ENCODE peak calls at places on chromosomes 13 and 19, in six cellular contexts. E is PC-3, P is choroid plexus epithelial cell, V is lower leg skin, Z is heart left ventricle, M is AG09309. H is an unnamed sample.

GRCh38 chr13:25253702-25254101 is 33.6 kb downstream of the MTMR6 start:
- DNase-seq in Z (no peak), P (peak), V (no peak), M (no peak), E (peak), H (no peak)

GRCh38 chr13:40963927-40964326 is 55.2 kb downstream of the ELF1 start:
- DNase-seq in Z (no peak), V (no peak), E (peak), M (no peak), P (peak), H (no peak)

GRCh38 chr13:69737129-69737935 is 370.3 kb upstream of the ATXN8OS start:
- DNase-seq in Z (no peak), V (no peak), P (no peak), M (no peak), E (no peak), H (no peak)

GRCh38 chr19:366951-367350 is 22.4 kb upstream of the MIER2 start:
- DNase-seq in M (no peak), V (no peak), E (no peak), Z (no peak), P (no peak), H (no peak)

GRCh38 chr13:28792992-28793391 is 27.1 kb upstream of the MTUS2 start:
- DNase-seq in P (peak), V (no peak), Z (no peak), E (no peak), M (peak), H (no peak)

GRCh38 chr19:48717059-48717395 is 2.5 kb downstream of the MAMSTR start:
- DNase-seq in Z (no peak), V (no peak), M (no peak), E (no peak), P (no peak), H (no peak)

GRCh38 chr19:35644987-35645679 is 3.0 kb upstream of the COX6B1 start:
- DNase-seq in V (peak), Z (peak), P (peak), M (no peak), E (peak), H (peak)

GRCh38 chr13:93996471-93996870 is 483.0 kb downstream of the DCT start:
- DNase-seq in V (no peak), P (peak), M (no peak), Z (no peak), E (no peak), H (no peak)

GRCh38 chr13:32246468-32246867 is 68.7 kb downstream of the ZAR1L start:
- DNase-seq in Z (peak), P (peak), E (peak), M (no peak), V (peak), H (no peak)

GRCh38 chr13:105278797-105279425 is 1256.6 kb downstream of the EFNB2 start:
- DNase-seq in E (peak), M (no peak), V (no peak), P (peak), Z (no peak), H (no peak)

GRCh38 chr19:39325778-39326680 is 5.4 kb upstream of the LRFN1 start:
- DNase-seq in Z (no peak), E (peak), M (no peak), V (no peak), P (no peak), H (no peak)

GRCh38 chr13:94967183-94968039 is 255.1 kb upstream of the SOX21 start:
- DNase-seq in P (peak), V (no peak), Z (no peak), M (no peak), E (peak), H (no peak)

GRCh38 chr13:58472483-58472882 is 840.9 kb downstream of the PCDH17 start:
- DNase-seq in P (no peak), E (no peak), V (no peak), Z (no peak), M (no peak), H (no peak)

GRCh38 chr19:34471906-34472305 is 9.7 kb upstream of the WTIP start:
- DNase-seq in E (no peak), M (no peak), Z (no peak), V (no peak), P (no peak), H (no peak)

GRCh38 chr13:47680752-47681151 is 320.3 kb downstream of the SUCLA2 start:
- DNase-seq in P (peak), E (peak), M (no peak), Z (no peak), V (no peak), H (no peak)

GRCh38 chr13:76993473-76993872 is 1.6 kb downstream of the CLN5 start:
- DNase-seq in P (no peak), Z (no peak), E (no peak), V (no peak), M (no peak), H (no peak)

GRCh38 chr13:23760000-23760399 is 129.2 kb downstream of the MIPEP start:
- DNase-seq in Z (no peak), E (no peak), M (no peak), V (no peak), P (no peak), H (no peak)

GRCh38 chr19:13935765-13936486 is 2.3 kb downstream of the PODNL1 start:
- DNase-seq in V (no peak), M (no peak), P (no peak), Z (no peak), E (no peak), H (no peak)

GRCh38 chr13:20924758-20925394 is 22.3 kb upstream of the XPO4 start:
- DNase-seq in E (peak), Z (peak), V (peak), M (peak), P (peak), H (no peak)

GRCh38 chr19:12772323-12772722 is 3.0 kb downstream of the HOOK2 start:
- DNase-seq in V (no peak), Z (peak), E (no peak), P (no peak), M (no peak), H (no peak)

GRCh38 chr13:26679945-26680516 is 80.6 kb downstream of the GPR12 start:
- DNase-seq in Z (no peak), E (no peak), M (no peak), V (no peak), P (peak), H (no peak)

GRCh38 chr19:16589917-16590316 is 17.7 kb upstream of the SLC35E1 start:
- DNase-seq in M (no peak), P (no peak), E (no peak), V (no peak), Z (no peak), H (no peak)

GRCh38 chr19:799076-799881 is 2.0 kb downstream of the PTBP1 start:
- DNase-seq in P (peak), V (no peak), M (no peak), Z (peak), E (peak), H (no peak)

GRCh38 chr13:101785858-101786257 is 333.4 kb downstream of the ITGBL1 start:
- DNase-seq in V (no peak), P (peak), M (no peak), E (peak), Z (peak), H (no peak)

GRCh38 chr19:15536350-15536749 is 28.0 kb downstream of the CYP4F22 start:
- DNase-seq in E (no peak), Z (no peak), V (no peak), M (no peak), P (no peak), H (no peak)

DNA sequence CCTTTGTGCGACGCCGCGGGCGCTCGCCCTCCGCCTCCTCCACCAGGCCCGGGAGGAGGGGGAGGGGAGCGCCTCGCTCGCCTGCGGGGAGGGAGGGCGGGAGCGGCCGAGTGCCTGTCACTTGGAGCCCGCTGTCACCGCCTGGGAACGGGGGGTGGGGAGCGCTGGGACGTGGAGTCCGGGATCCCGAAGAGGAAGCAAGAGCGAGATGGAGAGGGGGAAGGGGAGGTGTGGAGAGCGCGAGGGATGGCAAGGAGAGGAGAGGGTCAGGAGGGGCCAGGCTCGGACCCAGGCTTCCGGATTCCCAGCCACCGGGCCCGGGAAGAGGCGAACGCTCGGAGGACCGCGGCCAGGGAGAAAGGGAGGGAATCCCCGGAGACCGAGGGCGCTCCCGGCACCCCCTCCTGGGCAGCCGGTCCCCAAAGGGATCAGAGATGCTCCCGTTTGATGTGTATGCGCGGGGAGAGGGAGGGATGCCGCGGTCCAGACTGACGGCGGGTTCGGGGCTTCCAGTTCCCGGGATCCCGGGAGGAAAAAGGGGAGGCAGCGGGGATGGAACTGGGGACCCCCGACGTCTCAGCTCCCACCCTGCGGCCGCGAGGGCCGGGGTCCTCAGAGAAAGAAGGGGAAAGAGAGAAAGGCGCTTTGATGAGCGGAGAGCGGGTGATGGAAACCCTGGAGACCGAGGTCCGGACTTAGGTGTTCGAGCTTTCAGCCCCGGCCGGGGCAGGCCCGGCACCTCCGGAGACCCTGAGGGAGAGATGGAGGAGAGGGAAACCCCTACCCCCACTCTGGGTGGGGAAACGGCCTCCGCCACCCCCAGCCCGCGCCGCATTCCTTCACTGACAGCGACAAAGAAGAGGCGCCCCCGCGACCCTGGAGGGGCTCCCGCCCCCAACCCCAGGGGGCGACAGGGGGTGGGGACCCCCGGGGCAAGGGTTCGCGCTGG is 4.7 kb upstream of the DPF1 start:
- DNase-seq in V (no peak), M (no peak), P (no peak), E (no peak), Z (no peak), H (no peak)
- H3K4me3 ChIP-seq in V (no peak), M (peak), P (peak), E (peak), Z (peak), H (no peak)

DNA sequence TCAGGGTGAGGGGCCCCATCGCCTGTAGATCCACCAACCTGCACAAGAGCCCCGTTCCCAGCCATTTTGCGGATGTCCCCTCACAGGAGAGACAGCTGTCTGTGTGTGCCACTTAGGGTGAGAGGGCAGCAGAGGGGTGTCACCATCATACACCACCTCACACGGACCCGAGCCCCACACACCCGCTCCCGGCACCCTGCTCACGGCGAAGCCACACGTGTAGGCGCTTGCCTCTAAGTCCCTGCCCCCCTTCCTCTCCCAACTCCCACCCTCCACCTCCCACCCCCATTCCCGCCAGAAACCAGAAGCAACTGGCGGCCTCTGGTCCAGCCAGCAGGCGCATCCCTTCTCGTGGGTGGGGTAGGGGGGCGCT is 4.0 kb upstream of the DPF1 start:
- DNase-seq in P (no peak), V (no peak), M (no peak), Z (no peak), E (no peak), H (no peak)
- H3K4me3 ChIP-seq in P (no peak), V (no peak), M (no peak), Z (peak), E (no peak), H (no peak)

GRCh38 chr19:53555352-53555751 is 17.4 kb downstream of the ZNF331 start:
- DNase-seq in P (no peak), Z (no peak), E (no peak), V (no peak), M (no peak), H (no peak)

GRCh38 chr19:53552001-53552721 is 14.2 kb downstream of the ZNF331 start:
- DNase-seq in E (no peak), P (no peak), Z (no peak), M (no peak), V (no peak), H (no peak)

GRCh38 chr19:53554804-53555203 is 16.9 kb downstream of the ZNF331 start:
- DNase-seq in V (no peak), M (no peak), E (no peak), Z (no peak), P (no peak), H (no peak)

GRCh38 chr19:53553159-53553558 is 15.2 kb downstream of the ZNF331 start:
- DNase-seq in M (no peak), V (no peak), E (no peak), Z (no peak), P (no peak), H (no peak)

GRCh38 chr19:53553865-53554791 is 16.2 kb downstream of the ZNF331 start:
- DNase-seq in M (peak), Z (peak), E (peak), P (peak), V (peak), H (peak)
- H3K4me3 ChIP-seq in M (peak), Z (peak), E (peak), P (peak), V (peak), H (peak)

GRCh38 chr13:109707044-109707794 is 79.2 kb downstream of the IRS2 start:
- DNase-seq in E (no peak), Z (no peak), V (no peak), P (no peak), M (no peak), H (no peak)
- H3K4me3 ChIP-seq in E (no peak), Z (no peak), V (no peak), P (no peak), M (no peak), H (no peak)

GRCh38 chr19:11478167-11479089 is 2.4 kb downstream of the ELAVL3 start:
- DNase-seq in M (no peak), V (no peak), Z (no peak), E (no peak), P (no peak), H (no peak)

GRCh38 chr19:11480927-11481776 is at the start of gene ELAVL3:
- DNase-seq in E (no peak), P (no peak), V (no peak), Z (no peak), M (no peak), H (no peak)

GRCh38 chr19:11480081-11480926 is 542 bp downstream of the ELAVL3 start:
- DNase-seq in P (no peak), Z (no peak), E (no peak), M (no peak), V (no peak), H (no peak)

GRCh38 chr19:11479470-11480080 is 1.3 kb downstream of the ELAVL3 start:
- DNase-seq in M (no peak), V (no peak), Z (no peak), P (peak), E (no peak), H (peak)

GRCh38 chr19:11479090-11479469 is 1.8 kb downstream of the ELAVL3 start:
- DNase-seq in P (no peak), M (no peak), E (no peak), Z (no peak), V (no peak), H (no peak)
- H3K4me3 ChIP-seq in P (no peak), M (no peak), E (no peak), Z (peak), V (no peak), H (no peak)

DNA sequence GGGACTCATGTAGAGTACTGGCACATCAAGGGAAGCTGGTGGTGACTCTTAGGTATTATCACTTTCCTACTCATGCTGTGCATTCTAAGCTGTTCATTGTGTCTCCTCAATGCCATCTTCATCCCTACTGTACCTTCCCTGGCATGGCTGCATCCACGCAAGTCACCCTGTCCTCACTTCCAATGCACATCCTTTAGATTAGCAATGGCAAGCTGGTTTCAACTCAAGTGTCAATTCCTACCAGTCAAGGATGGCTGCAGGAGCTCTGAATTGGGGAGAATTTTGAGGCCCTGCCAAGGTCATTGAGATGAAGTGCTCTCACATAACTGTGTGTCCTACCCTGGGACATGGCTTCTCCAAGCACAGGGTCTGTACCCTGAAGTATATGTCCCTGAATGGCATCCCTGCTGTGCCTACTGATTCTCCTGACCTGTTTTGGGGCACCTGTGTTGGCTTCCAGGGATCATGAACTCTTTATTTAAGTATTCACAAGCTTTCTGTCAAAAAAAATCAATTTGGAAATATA is 24.6 kb downstream of the COL4A1 start:
- DNase-seq in V (no peak), Z (no peak), M (no peak), E (no peak), P (no peak), H (no peak)
- H3K4me3 ChIP-seq in V (no peak), Z (no peak), M (no peak), E (no peak), P (no peak), H (no peak)

DNA sequence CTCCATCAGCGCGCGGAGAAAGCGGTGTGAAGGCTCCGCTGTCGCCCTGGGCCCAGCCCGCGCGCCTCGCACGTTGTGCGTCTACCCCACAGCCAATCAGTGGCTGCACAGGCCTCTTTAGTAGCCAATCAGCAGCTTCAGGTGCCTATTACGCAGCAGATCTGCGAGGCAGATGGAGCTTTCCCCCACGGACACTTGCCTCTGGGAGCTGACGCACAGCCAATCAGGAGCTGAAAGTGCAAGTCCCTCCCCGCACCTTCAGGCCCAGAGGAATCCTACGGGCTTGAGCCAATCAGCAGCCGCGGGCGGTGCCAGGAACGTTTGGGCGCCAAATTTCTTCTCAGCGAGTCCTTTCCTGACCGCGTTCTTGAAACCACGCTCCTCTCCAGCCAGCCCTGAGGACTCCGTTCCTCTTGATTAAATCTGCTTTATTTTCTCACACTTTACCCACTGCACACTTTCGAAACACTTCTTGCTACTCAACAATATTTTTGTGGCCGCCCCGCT is 39.9 kb downstream of the SIGLEC7 start:
- DNase-seq in E (no peak), P (peak), Z (no peak), V (no peak), M (no peak), H (no peak)
- H3K4me3 ChIP-seq in E (no peak), P (no peak), Z (no peak), V (no peak), M (no peak), H (no peak)

GRCh38 chr19:54160182-54160811 is 776 bp upstream of the LENG1 start:
- DNase-seq in E (peak), V (no peak), M (no peak), Z (no peak), P (peak), H (peak)
- H3K4me3 ChIP-seq in E (peak), V (peak), M (peak), Z (peak), P (peak), H (peak)

GRCh38 chr13:73547239-73547638 is 488.4 kb downstream of the KLF5 start:
- DNase-seq in M (no peak), V (no peak), E (no peak), Z (no peak), P (no peak), H (no peak)

GRCh38 chr13:73548444-73548843 is 489.6 kb downstream of the KLF5 start:
- DNase-seq in P (no peak), V (no peak), E (no peak), M (no peak), Z (no peak), H (no peak)

GRCh38 chr13:73544175-73544574 is 485.4 kb downstream of the KLF5 start:
- DNase-seq in V (no peak), P (no peak), M (no peak), E (peak), Z (no peak), H (no peak)

GRCh38 chr13:73551736-73552135 is 492.9 kb downstream of the KLF5 start:
- DNase-seq in V (no peak), M (no peak), Z (no peak), E (no peak), P (no peak), H (no peak)

GRCh38 chr13:73549717-73550116 is 490.9 kb downstream of the KLF5 start:
- DNase-seq in E (no peak), P (no peak), M (no peak), V (no peak), Z (no peak), H (no peak)
- H3K4me3 ChIP-seq in E (no peak), P (no peak), M (no peak), V (no peak), Z (no peak), H (no peak)

DNA sequence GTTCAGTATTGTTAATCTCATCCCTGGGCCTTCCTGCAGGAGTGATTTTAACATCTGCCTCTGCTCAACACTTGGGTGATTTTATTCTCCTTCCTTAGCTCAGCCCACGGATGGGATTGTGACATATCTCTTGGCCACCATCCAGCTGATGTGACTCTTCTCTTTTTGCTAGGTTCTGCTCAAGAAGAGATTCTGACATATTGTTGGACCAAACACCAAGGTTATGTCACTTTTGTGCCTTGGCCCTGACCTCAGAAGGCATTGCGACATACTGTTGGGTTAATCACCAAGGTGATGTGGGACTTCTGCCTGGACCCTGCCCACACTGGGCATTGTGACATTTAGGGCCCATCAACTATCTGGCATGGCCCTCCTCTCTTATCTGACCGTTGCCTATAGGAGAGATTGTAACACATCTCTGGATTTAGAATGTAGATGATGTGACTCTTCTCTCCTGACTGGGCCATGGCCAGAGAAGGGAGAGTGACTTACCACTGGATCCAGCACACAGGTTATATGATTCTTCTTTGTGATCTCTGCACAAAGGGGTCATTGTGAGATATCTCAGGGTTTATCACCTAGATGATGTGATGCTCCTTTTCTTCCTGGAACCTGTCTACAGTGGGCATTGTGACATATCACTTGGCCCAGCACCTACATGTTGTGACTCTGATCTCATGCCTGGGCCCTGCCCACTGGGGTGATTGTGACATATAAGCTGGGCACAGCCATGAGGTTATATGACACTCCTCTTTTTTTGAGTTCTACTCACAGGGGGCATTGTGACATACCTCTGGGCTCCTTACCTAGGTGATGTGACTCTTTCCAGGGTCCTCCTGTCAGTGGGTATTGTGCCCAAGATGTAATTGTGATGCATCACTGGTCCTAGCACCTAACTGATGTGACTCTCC is 88.8 kb downstream of the ZNF429 start:
- DNase-seq in E (no peak), P (no peak), Z (no peak), M (no peak), V (no peak), H (no peak)
- H3K4me3 ChIP-seq in E (no peak), P (no peak), Z (no peak), M (no peak), V (no peak), H (no peak)